ENCODE peak calls at places on chromosomes 2 and 18, in seven cellular contexts. One of them, this sample, is unnamed.
A peak's percentile ranks its signal among the peaks of the same experiment; 100 is the strongest.

GRCh38 chr2:26692814-26693286 is 328 bp downstream of the KCNK3 start:
- DNase-seq in IMR-90: peak; percentile 33
- DNase-seq in neuronal stem cell: no peak
- DNase-seq in H1: peak; percentile 25
- DNase-seq in mesenchymal stem cell: peak; percentile 45
- DNase-seq in H9: peak; percentile 64
- DNase-seq in mesendoderm: peak; percentile 79
- DNase-seq in this sample: peak; percentile 42

GRCh38 chr2:174691203-174691779 is 73.0 kb downstream of the CHRNA1 start:
- DNase-seq in IMR-90: no peak
- DNase-seq in neuronal stem cell: no peak
- DNase-seq in H1: no peak
- DNase-seq in mesenchymal stem cell: no peak
- DNase-seq in H9: no peak
- DNase-seq in mesendoderm: no peak
- DNase-seq in this sample: no peak

GRCh38 chr2:161228511-161229240 is 68.4 kb downstream of the TANK start:
- DNase-seq in IMR-90: peak; percentile 30
- DNase-seq in neuronal stem cell: no peak
- DNase-seq in H1: no peak
- DNase-seq in mesenchymal stem cell: no peak
- DNase-seq in H9: no peak
- DNase-seq in mesendoderm: no peak
- DNase-seq in this sample: peak; percentile 24

GRCh38 chr18:59026364-59026763 is 113.3 kb upstream of the SEC11C start:
- DNase-seq in IMR-90: no peak
- DNase-seq in neuronal stem cell: no peak
- DNase-seq in H1: no peak
- DNase-seq in mesenchymal stem cell: no peak
- DNase-seq in H9: no peak
- DNase-seq in mesendoderm: no peak
- DNase-seq in this sample: no peak

GRCh38 chr2:109663721-109664120 is 49.6 kb downstream of the SOWAHC start:
- DNase-seq in IMR-90: peak; percentile 28
- DNase-seq in neuronal stem cell: no peak
- DNase-seq in H1: no peak
- DNase-seq in mesenchymal stem cell: peak; percentile 22
- DNase-seq in H9: no peak
- DNase-seq in mesendoderm: no peak
- DNase-seq in this sample: no peak

GRCh38 chr2:117693166-117693565 is 121.3 kb upstream of the DDX18 start:
- DNase-seq in IMR-90: no peak
- DNase-seq in neuronal stem cell: no peak
- DNase-seq in H1: no peak
- DNase-seq in mesenchymal stem cell: no peak
- DNase-seq in H9: no peak
- DNase-seq in mesendoderm: no peak
- DNase-seq in this sample: no peak

GRCh38 chr2:130390460-130391057 is 34.7 kb downstream of the PTPN18 start:
- DNase-seq in IMR-90: no peak
- DNase-seq in neuronal stem cell: no peak
- DNase-seq in H1: no peak
- DNase-seq in mesenchymal stem cell: no peak
- DNase-seq in H9: no peak
- DNase-seq in mesendoderm: no peak
- DNase-seq in this sample: no peak

GRCh38 chr2:16181741-16182090 is 241.4 kb downstream of the MYCN start:
- DNase-seq in IMR-90: no peak
- DNase-seq in neuronal stem cell: no peak
- DNase-seq in H1: no peak
- DNase-seq in mesenchymal stem cell: no peak
- DNase-seq in H9: no peak
- DNase-seq in mesendoderm: no peak
- DNase-seq in this sample: no peak

GRCh38 chr2:128228894-128229293 is 89.8 kb downstream of the HS6ST1 start:
- DNase-seq in IMR-90: peak; percentile 25
- DNase-seq in neuronal stem cell: no peak
- DNase-seq in H1: no peak
- DNase-seq in mesenchymal stem cell: peak; percentile 24
- DNase-seq in H9: no peak
- DNase-seq in mesendoderm: no peak
- DNase-seq in this sample: no peak

GRCh38 chr2:207770602-207771404 is 1.1 kb upstream of the FZD5 start:
- DNase-seq in IMR-90: no peak
- DNase-seq in neuronal stem cell: no peak
- DNase-seq in H1: no peak
- DNase-seq in mesenchymal stem cell: no peak
- DNase-seq in H9: peak; percentile 56
- DNase-seq in mesendoderm: peak; percentile 38
- DNase-seq in this sample: peak; percentile 58

GRCh38 chr2:31070339-31070738 is 67.9 kb downstream of the GALNT14 start:
- DNase-seq in IMR-90: no peak
- DNase-seq in neuronal stem cell: no peak
- DNase-seq in H1: no peak
- DNase-seq in mesenchymal stem cell: no peak
- DNase-seq in H9: no peak
- DNase-seq in mesendoderm: no peak
- DNase-seq in this sample: no peak

GRCh38 chr2:151525872-151526271 is 116.2 kb downstream of the RIF1 start:
- DNase-seq in IMR-90: no peak
- DNase-seq in neuronal stem cell: no peak
- DNase-seq in H1: no peak
- DNase-seq in mesenchymal stem cell: no peak
- DNase-seq in H9: no peak
- DNase-seq in mesendoderm: no peak
- DNase-seq in this sample: no peak

GRCh38 chr2:44716131-44716530 is 225.4 kb upstream of the SIX3 start:
- DNase-seq in IMR-90: no peak
- DNase-seq in neuronal stem cell: no peak
- DNase-seq in H1: no peak
- DNase-seq in mesenchymal stem cell: no peak
- DNase-seq in H9: no peak
- DNase-seq in mesendoderm: no peak
- DNase-seq in this sample: no peak

GRCh38 chr2:232327089-232328037 is 51.2 kb upstream of the ALPP start:
- DNase-seq in IMR-90: peak; percentile 50
- DNase-seq in neuronal stem cell: peak; percentile 56
- DNase-seq in H1: peak; percentile 77
- DNase-seq in mesenchymal stem cell: peak; percentile 67
- DNase-seq in H9: peak; percentile 91
- DNase-seq in mesendoderm: peak; percentile 81
- DNase-seq in this sample: peak; percentile 65

GRCh38 chr2:25989154-25989553 is 6.9 kb upstream of the KIF3C start:
- DNase-seq in IMR-90: no peak
- DNase-seq in neuronal stem cell: no peak
- DNase-seq in H1: no peak
- DNase-seq in mesenchymal stem cell: no peak
- DNase-seq in H9: no peak
- DNase-seq in mesendoderm: no peak
- DNase-seq in this sample: no peak

GRCh38 chr2:202024871-202025270 is 8.8 kb upstream of the FZD7 start:
- DNase-seq in IMR-90: no peak
- DNase-seq in neuronal stem cell: no peak
- DNase-seq in H1: no peak
- DNase-seq in mesenchymal stem cell: no peak
- DNase-seq in H9: no peak
- DNase-seq in mesendoderm: no peak
- DNase-seq in this sample: no peak

GRCh38 chr2:62944362-62944761 is 106.3 kb upstream of the OTX1 start:
- DNase-seq in IMR-90: no peak
- DNase-seq in neuronal stem cell: no peak
- DNase-seq in H1: no peak
- DNase-seq in mesenchymal stem cell: no peak
- DNase-seq in H9: no peak
- DNase-seq in mesendoderm: no peak
- DNase-seq in this sample: no peak

GRCh38 chr2:178449700-178450573 is 1.0 kb downstream of the PRKRA start:
- DNase-seq in IMR-90: peak; percentile 11
- DNase-seq in neuronal stem cell: peak; percentile 1
- DNase-seq in H1: no peak
- DNase-seq in mesenchymal stem cell: peak; percentile 22
- DNase-seq in H9: no peak
- DNase-seq in mesendoderm: no peak
- DNase-seq in this sample: peak; percentile 2

GRCh38 chr2:62304429-62305417 is 108.8 kb downstream of the B3GNT2 start:
- DNase-seq in IMR-90: peak; percentile 73
- DNase-seq in neuronal stem cell: no peak
- DNase-seq in H1: no peak
- DNase-seq in mesenchymal stem cell: peak; percentile 95
- DNase-seq in H9: peak; percentile 69
- DNase-seq in mesendoderm: peak; percentile 92
- DNase-seq in this sample: peak; percentile 69

GRCh38 chr2:19362652-19363473 is 4.4 kb upstream of the OSR1 start:
- DNase-seq in IMR-90: peak; percentile 86
- DNase-seq in neuronal stem cell: peak; percentile 73
- DNase-seq in H1: no peak
- DNase-seq in mesenchymal stem cell: peak; percentile 79
- DNase-seq in H9: peak; percentile 70
- DNase-seq in mesendoderm: peak; percentile 78
- DNase-seq in this sample: peak; percentile 60

GRCh38 chr18:50788284-50788683 is 31.5 kb downstream of the MRO start:
- DNase-seq in IMR-90: no peak
- DNase-seq in neuronal stem cell: no peak
- DNase-seq in H1: no peak
- DNase-seq in mesenchymal stem cell: no peak
- DNase-seq in H9: peak; percentile 59
- DNase-seq in mesendoderm: peak; percentile 46
- DNase-seq in this sample: no peak

GRCh38 chr2:240463866-240464481 is 28.5 kb downstream of the GPC1 start:
- DNase-seq in IMR-90: no peak
- DNase-seq in neuronal stem cell: no peak
- DNase-seq in H1: no peak
- DNase-seq in mesenchymal stem cell: no peak
- DNase-seq in H9: no peak
- DNase-seq in mesendoderm: no peak
- DNase-seq in this sample: no peak

GRCh38 chr2:26429779-26430654 is 28.3 kb downstream of the DRC1 start:
- DNase-seq in IMR-90: no peak
- DNase-seq in neuronal stem cell: no peak
- DNase-seq in H1: no peak
- DNase-seq in mesenchymal stem cell: no peak
- DNase-seq in H9: no peak
- DNase-seq in mesendoderm: peak; percentile 14
- DNase-seq in this sample: no peak

GRCh38 chr18:28690836-28691835 is 514.2 kb upstream of the CDH2 start:
- DNase-seq in IMR-90: no peak
- DNase-seq in neuronal stem cell: no peak
- DNase-seq in H1: no peak
- DNase-seq in mesenchymal stem cell: no peak
- DNase-seq in H9: no peak
- DNase-seq in mesendoderm: no peak
- DNase-seq in this sample: no peak

GRCh38 chr2:128444044-128444771 is 125.5 kb upstream of the HS6ST1 start:
- DNase-seq in IMR-90: no peak
- DNase-seq in neuronal stem cell: no peak
- DNase-seq in H1: no peak
- DNase-seq in mesenchymal stem cell: no peak
- DNase-seq in H9: peak; percentile 14
- DNase-seq in mesendoderm: no peak
- DNase-seq in this sample: no peak

GRCh38 chr2:127342101-127342500 is 45.7 kb downstream of the MAP3K2 start:
- DNase-seq in IMR-90: peak; percentile 48
- DNase-seq in neuronal stem cell: no peak
- DNase-seq in H1: no peak
- DNase-seq in mesenchymal stem cell: no peak
- DNase-seq in H9: no peak
- DNase-seq in mesendoderm: no peak
- DNase-seq in this sample: no peak

GRCh38 chr2:233766416-233766815 is 6.3 kb downstream of the UGT1A1 start:
- DNase-seq in IMR-90: no peak
- DNase-seq in neuronal stem cell: no peak
- DNase-seq in H1: no peak
- DNase-seq in mesenchymal stem cell: no peak
- DNase-seq in H9: no peak
- DNase-seq in mesendoderm: no peak
- DNase-seq in this sample: no peak
- H3K4ac ChIP-seq in IMR-90: peak overlapping the region; percentile 24
- H3K4ac ChIP-seq in neuronal stem cell: no peak overlapping the region
- H3K4ac ChIP-seq in H1: no peak overlapping the region
- H3K4ac ChIP-seq in mesenchymal stem cell: no peak overlapping the region
- H3K4ac ChIP-seq in H9: no peak overlapping the region
- H3K4ac ChIP-seq in mesendoderm: no peak overlapping the region
- H3K4ac ChIP-seq in this sample: no peak overlapping the region

GRCh38 chr2:191264647-191265079 is 19.5 kb downstream of the MYO1B start:
- DNase-seq in IMR-90: peak; percentile 89
- DNase-seq in neuronal stem cell: no peak
- DNase-seq in H1: no peak
- DNase-seq in mesenchymal stem cell: peak; percentile 81
- DNase-seq in H9: no peak
- DNase-seq in mesendoderm: no peak
- DNase-seq in this sample: no peak
- H3K4me2 ChIP-seq in IMR-90: peak overlapping the region; percentile 86
- H3K4me2 ChIP-seq in neuronal stem cell: no peak overlapping the region
- H3K4me2 ChIP-seq in H1: no peak overlapping the region
- H3K4me2 ChIP-seq in mesenchymal stem cell: no peak overlapping the region
- H3K4me2 ChIP-seq in H9: no peak overlapping the region
- H3K4me2 ChIP-seq in mesendoderm: no peak overlapping the region
- H3K4me2 ChIP-seq in this sample: no peak overlapping the region

GRCh38 chr2:190545082-190545481 is 10.6 kb upstream of the NEMP2 start:
- DNase-seq in IMR-90: no peak
- DNase-seq in neuronal stem cell: no peak
- DNase-seq in H1: no peak
- DNase-seq in mesenchymal stem cell: no peak
- DNase-seq in H9: no peak
- DNase-seq in mesendoderm: no peak
- DNase-seq in this sample: no peak
- H3K4ac ChIP-seq in IMR-90: no peak overlapping the region
- H3K4ac ChIP-seq in neuronal stem cell: no peak overlapping the region
- H3K4ac ChIP-seq in H1: no peak overlapping the region
- H3K4ac ChIP-seq in mesenchymal stem cell: no peak overlapping the region
- H3K4ac ChIP-seq in H9: no peak overlapping the region
- H3K4ac ChIP-seq in mesendoderm: no peak overlapping the region
- H3K4ac ChIP-seq in this sample: no peak overlapping the region

DNA sequence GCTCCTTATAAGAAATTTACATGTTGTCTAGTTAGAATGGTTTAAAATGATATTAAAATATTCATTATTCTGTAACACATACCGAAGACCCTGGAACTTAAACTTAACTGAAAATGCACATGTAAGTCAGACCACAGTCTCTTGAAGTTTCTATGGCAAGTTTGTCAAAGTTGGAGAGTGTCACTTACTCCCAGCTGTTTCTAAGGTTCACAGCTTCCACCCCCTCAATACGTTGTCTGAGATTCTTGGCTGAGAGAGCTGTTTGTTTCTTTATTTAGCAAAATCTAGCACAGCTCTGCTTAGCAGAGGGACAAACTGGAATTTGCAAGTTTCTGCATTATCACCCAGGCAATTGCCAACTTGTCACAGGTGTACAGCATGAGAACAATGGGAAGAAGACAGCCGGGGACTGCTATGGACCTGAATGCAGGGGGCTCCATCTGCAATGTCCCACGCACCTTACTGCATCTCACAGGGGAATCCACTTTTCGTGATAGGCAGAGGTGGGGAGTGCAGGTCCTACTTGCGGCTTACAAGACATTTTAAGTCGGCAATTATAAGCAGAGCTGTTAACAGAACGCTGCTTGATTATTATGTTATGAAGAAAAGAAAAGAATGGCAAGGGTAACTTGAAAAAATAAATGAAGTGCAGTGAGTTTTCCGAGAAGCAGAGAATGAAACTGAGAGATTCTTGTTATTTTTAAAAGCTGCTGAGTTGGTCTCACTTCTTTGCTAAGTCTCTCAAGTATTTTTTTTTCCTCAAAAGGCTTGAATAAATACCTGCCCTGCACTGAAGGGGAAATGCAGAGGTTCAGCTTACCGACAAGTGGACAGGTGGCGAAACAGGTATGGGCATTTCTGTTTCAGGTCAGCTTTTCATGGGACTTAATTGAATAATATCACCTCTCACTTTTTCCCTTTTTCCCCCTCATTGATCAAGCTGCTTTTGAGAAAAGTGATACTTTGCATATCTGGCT is 1072.1 kb upstream of the FANCL start:
- DNase-seq in IMR-90: no peak
- DNase-seq in neuronal stem cell: no peak
- DNase-seq in H1: no peak
- DNase-seq in mesenchymal stem cell: no peak
- DNase-seq in H9: no peak
- DNase-seq in mesendoderm: no peak
- DNase-seq in this sample: no peak
- H3K4me2 ChIP-seq in IMR-90: no peak overlapping the region
- H3K4me2 ChIP-seq in neuronal stem cell: no peak overlapping the region
- H3K4me2 ChIP-seq in H1: no peak overlapping the region
- H3K4me2 ChIP-seq in mesenchymal stem cell: no peak overlapping the region
- H3K4me2 ChIP-seq in H9: no peak overlapping the region
- H3K4me2 ChIP-seq in mesendoderm: no peak overlapping the region
- H3K4me2 ChIP-seq in this sample: no peak overlapping the region

This sample was measured in trophoblast cell.